ENCODE peak calls at places on chromosomes 3 and 15, in ten cellular contexts. O is esophagus muscularis mucosa; U is CD8-positive, alpha-beta T cell; W is pancreas; Q is fibroblast of lung; I is endothelial cell; L is gastrocnemius medialis; S is hepatocyte; P is fibroblast of pulmonary artery; T is cardiac fibroblast. D is an unnamed sample.

GRCh38 chr15:99423186-99424130 is 142.3 kb upstream of the MEF2A start:
- DNase-seq in O (no peak), U (no peak), W (no peak), Q (no peak), I (no peak), L (no peak), S (no peak), P (no peak), T (no peak), D (peak)

GRCh38 chr15:98525625-98526024 is 122.7 kb upstream of the IGF1R start:
- DNase-seq in O (no peak), U (no peak), W (no peak), Q (no peak), I (no peak), L (no peak), S (peak), P (peak), T (peak), D (no peak)

GRCh38 chr15:91992940-91993339 is 139.4 kb downstream of the SLCO3A1 start:
- DNase-seq in O (no peak), U (no peak), W (no peak), Q (no peak), I (no peak), L (no peak), S (no peak), P (no peak), T (no peak), D (no peak)

GRCh38 chr3:113211370-113212154 is at the start of gene BOC:
- DNase-seq in O (peak), U (no peak), W (peak), Q (peak), I (peak), L (no peak), S (peak), P (peak), T (peak), D (peak)

GRCh38 chr15:78932216-78932808 is 12.5 kb downstream of the CTSH start:
- DNase-seq in O (no peak), U (no peak), W (no peak), Q (no peak), I (no peak), L (no peak), S (no peak), P (no peak), T (no peak), D (no peak)

GRCh38 chr15:60704129-60704528 is 225.2 kb upstream of the ICE2 start:
- DNase-seq in O (no peak), U (no peak), W (no peak), Q (no peak), I (no peak), L (no peak), S (no peak), P (no peak), T (no peak), D (no peak)

GRCh38 chr15:80595391-80595790 is 99.7 kb upstream of the ABHD17C start:
- DNase-seq in O (no peak), U (no peak), W (no peak), Q (no peak), I (no peak), L (no peak), S (no peak), P (peak), T (peak), D (no peak)

GRCh38 chr15:78996876-78997275 is 52.0 kb upstream of the CTSH start:
- DNase-seq in O (no peak), U (no peak), W (no peak), Q (peak), I (no peak), L (no peak), S (no peak), P (no peak), T (no peak), D (no peak)

GRCh38 chr3:35184775-35185174 is 454.6 kb upstream of the ARPP21 start:
- DNase-seq in O (no peak), U (no peak), W (no peak), Q (peak), I (no peak), L (no peak), S (no peak), P (peak), T (peak), D (no peak)

GRCh38 chr15:62896380-62896866 is 146.1 kb upstream of the TPM1 start:
- DNase-seq in O (no peak), U (no peak), W (no peak), Q (no peak), I (no peak), L (no peak), S (no peak), P (peak), T (peak), D (no peak)

GRCh38 chr15:40330368-40330836 is 6.9 kb downstream of the INAFM2 start:
- DNase-seq in O (no peak), U (no peak), W (no peak), Q (peak), I (no peak), L (no peak), S (no peak), P (peak), T (peak), D (no peak)

GRCh38 chr15:66115568-66116206 is 137.9 kb downstream of the MEGF11 start:
- DNase-seq in O (no peak), U (no peak), W (no peak), Q (no peak), I (no peak), L (no peak), S (peak), P (no peak), T (no peak), D (no peak)

GRCh38 chr15:58431221-58432149 is at the start of gene LIPC:
- DNase-seq in O (no peak), U (no peak), W (no peak), Q (no peak), I (no peak), L (no peak), S (no peak), P (no peak), T (no peak), D (no peak)

GRCh38 chr15:22265056-22265945 is 185.0 kb downstream of the OR4M2 start:
- DNase-seq in O (no peak), U (peak), W (no peak), Q (no peak), I (no peak), L (no peak), S (no peak), P (no peak), T (no peak), D (no peak)

GRCh38 chr3:152104847-152105415 is 163.8 kb upstream of the MBNL1 start:
- DNase-seq in O (no peak), U (no peak), W (no peak), Q (no peak), I (no peak), L (no peak), S (no peak), P (no peak), T (no peak), D (no peak)

GRCh38 chr15:33161209-33161608 is 33.3 kb downstream of the FMN1 start:
- DNase-seq in O (no peak), U (no peak), W (no peak), Q (no peak), I (no peak), L (no peak), S (no peak), P (no peak), T (no peak), D (no peak)

GRCh38 chr3:160446522-160447056 is 3.0 kb downstream of the TRIM59 start:
- DNase-seq in O (no peak), U (no peak), W (no peak), Q (no peak), I (no peak), L (no peak), S (no peak), P (no peak), T (no peak), D (no peak)

GRCh38 chr15:101503296-101503599 is 13.7 kb upstream of the PCSK6 start:
- DNase-seq in O (peak), U (no peak), W (no peak), Q (no peak), I (no peak), L (no peak), S (no peak), P (no peak), T (no peak), D (no peak)

GRCh38 chr15:64381000-64381751 is at the start of gene PCLAF:
- DNase-seq in O (peak), U (peak), W (peak), Q (peak), I (peak), L (peak), S (peak), P (peak), T (peak), D (peak)

GRCh38 chr3:178634975-178635374 is 98.7 kb downstream of the KCNMB2 start:
- DNase-seq in O (no peak), U (no peak), W (no peak), Q (no peak), I (no peak), L (no peak), S (no peak), P (no peak), T (no peak), D (no peak)

GRCh38 chr3:178699364-178699763 is 163.1 kb downstream of the KCNMB2 start:
- DNase-seq in O (no peak), U (no peak), W (peak), Q (no peak), I (no peak), L (no peak), S (no peak), P (no peak), T (no peak), D (no peak)

GRCh38 chr15:38512901-38513300 is 51.7 kb downstream of the RASGRP1 start:
- DNase-seq in O (no peak), U (no peak), W (no peak), Q (no peak), I (no peak), L (no peak), S (no peak), P (no peak), T (no peak), D (no peak)

GRCh38 chr3:38151667-38152265 is 13.3 kb downstream of the MYD88 start:
- DNase-seq in O (no peak), U (no peak), W (no peak), Q (peak), I (no peak), L (no peak), S (no peak), P (no peak), T (peak), D (no peak)

GRCh38 chr15:65653341-65653740 is 31.6 kb downstream of the SLC24A1 start:
- DNase-seq in O (no peak), U (no peak), W (no peak), Q (peak), I (no peak), L (no peak), S (no peak), P (peak), T (peak), D (no peak)

GRCh38 chr3:184531580-184532290 is 29.9 kb upstream of the EPHB3 start:
- DNase-seq in O (peak), U (no peak), W (no peak), Q (no peak), I (no peak), L (no peak), S (no peak), P (peak), T (peak), D (no peak)

GRCh38 chr3:168216851-168217250 is 121.1 kb upstream of the GOLIM4 start:
- DNase-seq in O (no peak), U (no peak), W (no peak), Q (no peak), I (no peak), L (no peak), S (no peak), P (no peak), T (no peak), D (peak)

GRCh38 chr3:19147905-19148767 is at the start of gene KCNH8:
- DNase-seq in O (no peak), U (no peak), W (peak), Q (no peak), I (peak), L (no peak), S (peak), P (no peak), T (no peak), D (peak)

DNA sequence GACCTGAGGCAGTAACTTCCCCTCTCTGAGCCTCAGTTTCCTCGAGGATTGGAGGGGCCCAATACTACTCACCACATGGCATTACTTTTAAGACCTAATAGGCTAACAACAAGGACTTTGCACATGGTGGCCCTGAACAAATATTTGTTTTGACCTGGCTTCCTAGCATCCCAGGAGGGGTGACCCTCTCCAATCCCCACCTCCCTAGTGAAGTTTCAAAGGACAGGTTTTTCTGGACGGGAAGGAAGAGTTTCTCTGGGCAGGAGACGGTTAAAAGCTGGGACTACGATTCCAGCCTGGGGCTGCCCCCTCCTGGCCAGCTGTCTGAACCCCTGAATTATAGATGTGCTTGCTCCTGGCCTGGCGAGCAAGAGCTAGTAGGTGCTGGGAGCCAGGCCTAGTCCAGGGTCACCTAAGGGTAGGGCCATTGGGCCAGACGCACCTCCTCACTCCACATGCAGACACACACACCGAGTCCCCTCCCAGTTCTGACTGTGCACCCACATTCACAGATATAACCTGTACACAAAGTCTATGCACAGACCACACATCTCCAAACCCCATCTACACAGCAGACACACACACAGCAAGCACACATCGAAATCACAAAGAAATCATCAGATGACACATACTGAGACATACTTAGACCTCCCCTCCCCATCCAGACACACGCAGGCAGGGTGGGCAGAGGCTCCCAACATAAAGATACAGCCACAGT is 2.7 kb upstream of the ISL2 start:
- DNase-seq in O (no peak), U (no peak), W (no peak), Q (no peak), I (no peak), L (no peak), S (no peak), P (no peak), T (peak), D (peak)
- TF ChIP-seq CTCF in O (no peak), U (no peak), W (no peak), Q (peak), I (no peak), L (no peak), S (peak), P (peak), T (peak), D (peak)

GRCh38 chr3:64687781-64688515 is at the start of gene ADAMTS9:
- DNase-seq in O (no peak), U (no peak), W (peak), Q (peak), I (peak), L (peak), S (peak), P (peak), T (peak), D (peak)
- TF ChIP-seq CTCF in O (no peak), U (no peak), W (no peak), Q (no peak), I (no peak), L (peak), S (no peak), P (no peak), T (no peak), D (no peak)

DNA sequence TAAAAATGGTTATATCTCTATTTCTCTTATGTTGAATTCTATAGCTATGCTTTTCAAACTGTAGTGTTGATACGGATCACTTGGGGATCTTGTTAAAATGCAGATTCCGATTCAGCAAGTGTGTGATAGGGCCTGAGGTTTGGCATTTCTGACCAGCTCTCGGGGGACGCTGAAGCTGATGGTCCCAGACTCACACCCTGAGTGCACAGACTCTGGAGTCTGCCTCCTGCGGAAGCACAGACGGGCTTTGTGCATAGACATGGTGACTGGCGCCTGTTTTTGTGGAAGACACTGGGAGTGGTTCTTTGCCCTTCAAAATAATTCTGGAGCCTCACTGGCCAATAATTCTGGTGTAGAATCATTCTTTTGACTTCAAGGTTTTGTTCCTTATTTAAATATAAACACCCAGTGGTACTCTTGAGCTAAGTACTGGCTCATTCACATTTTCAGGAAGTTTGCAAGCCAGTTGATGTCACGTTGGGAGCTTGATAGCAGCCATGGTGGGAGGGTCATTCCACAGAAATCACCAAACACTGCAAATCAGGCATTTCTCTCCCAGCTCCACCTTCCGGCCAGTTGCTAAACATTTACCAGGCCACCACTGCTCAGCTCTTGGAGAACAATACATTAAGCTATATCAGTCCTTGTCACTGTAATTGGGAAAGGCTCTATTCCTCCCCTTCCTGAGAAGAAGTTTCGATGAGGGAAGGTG is 19.2 kb downstream of the CLDN11 start:
- DNase-seq in O (no peak), U (no peak), W (no peak), Q (no peak), I (no peak), L (no peak), S (no peak), P (no peak), T (no peak), D (no peak)
- TF ChIP-seq CTCF in O (no peak), U (no peak), W (no peak), Q (no peak), I (no peak), L (no peak), S (no peak), P (no peak), T (no peak), D (no peak)

DNA sequence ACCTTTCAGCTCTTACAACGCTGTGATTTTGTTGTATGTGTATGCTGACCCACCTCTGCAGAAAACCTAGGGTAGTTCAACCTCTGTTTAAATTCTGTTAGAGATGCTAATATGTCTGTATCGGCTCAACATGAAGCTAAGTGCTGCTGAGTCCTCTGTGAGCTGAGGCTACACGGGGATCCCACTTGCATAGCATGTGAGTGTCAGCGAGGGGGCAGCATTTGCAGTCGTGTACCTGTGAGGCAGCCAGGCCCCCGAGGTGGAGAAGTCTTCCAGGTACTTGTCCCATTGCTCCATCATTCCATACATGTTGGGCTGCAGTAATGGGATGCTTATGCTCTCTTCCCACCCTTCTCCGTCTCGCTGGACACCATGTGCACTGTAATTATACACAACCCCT is 3.7 kb downstream of the MKRN2OS start:
- DNase-seq in O (no peak), U (no peak), W (no peak), Q (no peak), I (no peak), L (no peak), S (peak), P (peak), T (peak), D (peak)
- TF ChIP-seq CTCF in O (no peak), U (no peak), W (no peak), Q (no peak), I (no peak), L (no peak), S (no peak), P (peak), T (peak), D (no peak)

DNA sequence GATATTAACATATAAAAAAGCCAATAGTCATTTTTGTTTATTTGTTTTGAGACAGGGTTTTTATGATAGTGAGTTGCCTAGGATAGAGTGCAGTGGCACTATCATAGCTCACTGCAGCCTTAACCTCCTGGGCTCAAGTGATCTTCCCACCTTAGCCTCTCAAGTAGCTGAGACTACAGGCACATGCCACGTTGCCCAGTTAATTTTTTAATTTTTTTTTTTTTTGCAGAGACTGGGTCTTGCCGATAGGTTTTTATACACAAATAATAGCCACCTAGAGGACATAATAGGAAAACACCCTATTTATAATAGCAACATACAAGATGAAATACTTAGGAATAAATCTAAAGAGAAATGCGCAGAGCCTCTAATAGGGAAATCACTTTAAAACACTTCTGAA is 13.3 kb downstream of the EIF3J start:
- DNase-seq in O (no peak), U (no peak), W (no peak), Q (peak), I (no peak), L (no peak), S (no peak), P (peak), T (peak), D (no peak)
- TF ChIP-seq CTCF in O (no peak), U (peak), W (no peak), Q (peak), I (peak), L (no peak), S (peak), P (peak), T (peak), D (peak)

D was measured in glutamatergic neuron.